ENCODE peak calls at places on chromosomes 13 and 19, in four cellular contexts. L is endothelial cell of umbilical vein, J is H1, Y is spleen. U is an unnamed sample.

GRCh38 chr19:5594521-5594950 is 26.8 kb upstream of the TINCR start:
- DNase-seq in L (no peak), Y (peak), J (no peak), U (no peak)

GRCh38 chr19:11481777-11482383 is 1.0 kb upstream of the ELAVL3 start:
- DNase-seq in J (peak), Y (peak), L (peak), U (peak)

GRCh38 chr13:30071890-30072817 is 221.7 kb upstream of the UBL3 start:
- DNase-seq in L (no peak), Y (no peak), J (no peak), U (no peak)

GRCh38 chr13:19185086-19185864 is 3.7 kb upstream of the TUBA3C start:
- DNase-seq in J (no peak), L (no peak), Y (peak), U (no peak)

GRCh38 chr13:63367522-63368198 is 1952.0 kb upstream of the PCDH20 start:
- DNase-seq in J (no peak), Y (no peak), L (no peak), U (no peak)

GRCh38 chr19:13051581-13052165 is 51.0 kb downstream of the LYL1 start:
- DNase-seq in L (peak), J (peak), Y (no peak), U (no peak)

GRCh38 chr13:21641629-21642028 is 29.2 kb upstream of the FGF9 start:
- DNase-seq in J (no peak), L (no peak), Y (no peak), U (no peak)

GRCh38 chr13:109389456-109389855 is 396.9 kb downstream of the IRS2 start:
- DNase-seq in J (no peak), L (no peak), Y (no peak), U (no peak)

GRCh38 chr19:11142528-11143171 is 12.9 kb downstream of the SPC24 start:
- DNase-seq in J (no peak), L (peak), Y (peak), U (no peak)

GRCh38 chr13:107104631-107105030 is 536.7 kb upstream of the ARGLU1 start:
- DNase-seq in L (no peak), Y (no peak), J (no peak), U (no peak)

GRCh38 chr19:29410974-29411615 is 114.7 kb upstream of the VSTM2B start:
- DNase-seq in Y (no peak), L (no peak), J (no peak), U (no peak)

GRCh38 chr19:13366529-13367143 is 139.6 kb downstream of the CACNA1A start:
- DNase-seq in J (peak), L (peak), Y (no peak), U (no peak)

GRCh38 chr13:32829269-32829668 is 187.0 kb upstream of the KL start:
- DNase-seq in J (no peak), Y (no peak), L (no peak), U (no peak)

GRCh38 chr13:60396783-60397692 is at the start of gene TDRD3:
- DNase-seq in J (peak), Y (peak), L (peak), U (peak)

GRCh38 chr13:52128714-52129700 is at the start of gene NEK5:
- DNase-seq in Y (peak), L (peak), J (peak), U (peak)

GRCh38 chr19:19321143-19321577 is 531 bp downstream of the MAU2 start:
- DNase-seq in L (peak), Y (no peak), J (peak), U (no peak)

GRCh38 chr13:71722206-71722605 is 144.8 kb downstream of the DACH1 start:
- DNase-seq in Y (no peak), J (no peak), L (no peak), U (no peak)

GRCh38 chr13:43089912-43090498 is 66.6 kb downstream of the DNAJC15 start:
- DNase-seq in Y (no peak), J (no peak), L (no peak), U (no peak)

GRCh38 chr19:5434970-5435641 is 20.1 kb upstream of the ZNRF4 start:
- DNase-seq in Y (no peak), L (no peak), J (no peak), U (no peak)

GRCh38 chr13:103539265-103539664 is 473.0 kb upstream of the SLC10A2 start:
- DNase-seq in L (no peak), Y (no peak), J (no peak), U (no peak)

GRCh38 chr19:13022859-13023636 is 27.8 kb downstream of the NFIX start:
- DNase-seq in J (no peak), L (peak), Y (no peak), U (no peak)

GRCh38 chr19:54115071-54116063 is at the start of the genes PRPF31 and TFPT:
- DNase-seq in J (peak), L (peak), Y (peak), U (peak)

GRCh38 chr19:14561832-14562351 is 10.0 kb downstream of the NDUFB7 start:
- DNase-seq in Y (no peak), J (no peak), L (no peak), U (no peak)

GRCh38 chr13:71866173-71867091 is 572 bp downstream of the DACH1 start:
- DNase-seq in Y (peak), J (peak), L (peak), U (peak)

GRCh38 chr19:7589822-7590221 is 5.8 kb upstream of the CAMSAP3 start:
- DNase-seq in J (no peak), Y (no peak), L (no peak), U (no peak)

GRCh38 chr19:9431475-9431874 is 3.9 kb downstream of the ZNF266 start:
- DNase-seq in J (peak), Y (no peak), L (no peak), U (no peak)

GRCh38 chr19:8240274-8241229 is 31.4 kb downstream of the CERS4 start:
- DNase-seq in J (peak), Y (peak), L (peak), U (peak)

GRCh38 chr13:108313382-108313781 is 43.9 kb downstream of the TNFSF13B start:
- DNase-seq in J (no peak), L (no peak), Y (no peak), U (no peak)

GRCh38 chr13:99277629-99278028 is 19.4 kb upstream of the GPR18 start:
- DNase-seq in Y (no peak), J (no peak), L (no peak), U (no peak)

GRCh38 chr19:55461259-55461973 is at the start of gene ISOC2:
- DNase-seq in J (peak), L (peak), Y (peak), U (peak)
- TF ChIP-seq POLR2A in J (no peak), L (no peak), Y (no peak), U (peak)

DNA sequence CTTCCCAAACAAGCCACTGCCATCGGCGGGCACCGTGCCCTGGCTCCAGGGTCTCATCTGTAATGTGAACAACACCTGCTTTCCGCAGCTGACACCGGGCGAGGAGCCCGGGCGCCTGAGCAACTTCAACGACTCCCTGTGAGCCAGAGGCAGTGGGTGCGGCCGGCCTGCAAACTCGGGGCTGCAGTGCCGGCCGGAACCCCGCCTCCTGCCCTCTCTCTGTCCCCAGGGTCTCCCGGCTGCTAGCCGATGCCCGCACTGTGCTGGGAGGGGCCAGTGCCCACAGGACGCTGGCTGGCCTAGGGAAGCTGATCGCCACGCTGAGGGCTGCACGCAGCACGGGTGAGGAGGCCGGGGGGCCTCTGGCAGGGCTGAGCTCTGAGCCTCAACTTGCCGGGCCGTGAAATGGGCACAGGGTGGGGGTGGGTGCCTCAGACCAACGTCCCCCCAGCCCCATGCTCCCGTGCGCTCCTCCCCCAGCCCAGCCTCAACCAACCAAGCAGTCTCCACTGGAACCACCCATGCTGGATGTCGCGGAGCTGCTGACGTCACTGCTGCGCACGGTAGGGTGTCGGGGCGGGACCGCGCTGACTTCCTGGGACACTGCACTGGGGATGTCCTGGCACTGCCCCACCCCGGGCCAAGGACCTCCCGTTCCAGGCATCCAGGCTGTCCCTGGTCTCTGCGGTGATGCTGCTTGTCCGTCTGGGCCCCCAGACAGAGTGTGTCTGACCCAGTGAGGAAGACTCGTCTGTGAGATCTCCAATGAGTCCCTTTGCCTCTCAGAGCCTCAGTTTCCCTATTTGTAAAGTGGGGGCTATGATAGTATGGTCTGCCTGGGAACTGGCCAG is 2.2 kb downstream of the ABCA7 start:
- DNase-seq in Y (peak), J (no peak), L (no peak), U (no peak)
- TF ChIP-seq POLR2AphosphoS5 in Y (no peak), J (no peak), L (no peak), U (no peak)

GRCh38 chr13:100674848-100675659 is 459 bp upstream of the TMTC4 start:
- DNase-seq in L (peak), J (peak), Y (peak), U (peak)
- TF ChIP-seq POLR2A in L (no peak), J (peak), Y (no peak), U (no peak)

GRCh38 chr19:24073807-24074206 is 13.2 kb upstream of the ZNF254 start:
- DNase-seq in L (no peak), Y (no peak), J (no peak), U (no peak)

GRCh38 chr19:24065865-24066604 is 21.0 kb upstream of the ZNF254 start:
- DNase-seq in L (no peak), Y (no peak), J (no peak), U (no peak)

GRCh38 chr19:24072720-24073119 is 14.3 kb upstream of the ZNF254 start:
- DNase-seq in L (no peak), Y (no peak), J (no peak), U (no peak)

GRCh38 chr19:24071078-24071477 is 15.9 kb upstream of the ZNF254 start:
- DNase-seq in Y (no peak), L (no peak), J (no peak), U (no peak)

GRCh38 chr19:24069907-24070657 is 16.9 kb upstream of the ZNF254 start:
- DNase-seq in J (no peak), Y (no peak), L (no peak), U (no peak)
- TF ChIP-seq POLR2AphosphoS5 in J (no peak), Y (no peak), L (no peak), U (no peak)

GRCh38 chr19:55520691-55521292 is 16.1 kb downstream of the SBK2 start:
- DNase-seq in Y (no peak), L (no peak), J (no peak), U (no peak)

GRCh38 chr19:55519461-55520311 is 17.2 kb downstream of the SBK2 start:
- DNase-seq in Y (no peak), L (no peak), J (no peak), U (no peak)

DNA sequence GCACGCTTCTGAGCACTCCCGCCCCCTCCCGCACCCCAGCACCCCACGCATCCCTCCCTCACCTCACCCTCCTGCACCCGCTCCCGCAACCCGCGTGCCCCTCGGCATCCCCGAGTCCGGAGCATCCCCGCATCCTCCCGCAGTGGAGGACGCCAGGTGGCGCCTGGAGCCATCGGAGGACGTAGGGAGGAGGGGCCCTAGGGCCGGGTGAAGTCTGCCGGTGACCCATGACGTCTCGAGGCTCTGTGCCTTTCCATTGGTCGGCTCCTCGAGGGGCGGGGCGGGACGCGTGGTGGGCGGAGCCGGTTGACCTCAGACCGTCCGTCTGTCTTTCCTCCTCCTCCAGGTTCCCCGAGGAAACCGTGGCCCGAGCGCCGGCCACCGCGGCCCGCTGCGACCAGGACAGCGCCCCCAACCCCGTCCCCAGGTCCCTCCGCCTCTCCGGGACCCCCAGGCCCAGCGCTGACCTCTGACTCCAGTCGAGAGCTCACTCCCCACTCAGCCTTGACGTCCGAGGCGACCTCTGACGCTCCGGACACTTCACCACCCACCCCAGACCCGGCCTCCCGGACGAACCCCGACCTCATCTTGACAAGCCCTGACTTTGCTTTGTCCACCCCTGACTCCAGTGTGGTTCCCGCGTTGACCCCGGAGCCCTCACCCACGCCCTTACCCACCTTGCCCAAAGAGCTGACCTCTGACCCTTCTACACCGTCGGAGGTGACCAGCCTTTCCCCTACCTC is 19.9 kb downstream of the SBK2 start:
- DNase-seq in L (peak), J (peak), Y (peak), U (peak)
- TF ChIP-seq POLR2A in L (peak), J (no peak), Y (no peak), U (no peak)

GRCh38 chr19:33871605-33872004 is 74.9 kb downstream of the KCTD15 start:
- DNase-seq in J (no peak), L (no peak), Y (no peak), U (no peak)

GRCh38 chr19:33865306-33865705 is 68.6 kb downstream of the KCTD15 start:
- DNase-seq in L (no peak), J (no peak), Y (peak), U (no peak)

GRCh38 chr19:33866696-33867095 is 70.0 kb downstream of the KCTD15 start:
- DNase-seq in Y (peak), J (no peak), L (no peak), U (no peak)

GRCh38 chr19:33868076-33868735 is 71.5 kb downstream of the KCTD15 start:
- DNase-seq in L (peak), J (no peak), Y (peak), U (no peak)

GRCh38 chr19:33868821-33869412 is 72.2 kb downstream of the KCTD15 start:
- DNase-seq in J (peak), Y (peak), L (peak), U (no peak)
- TF ChIP-seq POLR2AphosphoS5 in J (no peak), Y (no peak), L (no peak), U (no peak)

DNA sequence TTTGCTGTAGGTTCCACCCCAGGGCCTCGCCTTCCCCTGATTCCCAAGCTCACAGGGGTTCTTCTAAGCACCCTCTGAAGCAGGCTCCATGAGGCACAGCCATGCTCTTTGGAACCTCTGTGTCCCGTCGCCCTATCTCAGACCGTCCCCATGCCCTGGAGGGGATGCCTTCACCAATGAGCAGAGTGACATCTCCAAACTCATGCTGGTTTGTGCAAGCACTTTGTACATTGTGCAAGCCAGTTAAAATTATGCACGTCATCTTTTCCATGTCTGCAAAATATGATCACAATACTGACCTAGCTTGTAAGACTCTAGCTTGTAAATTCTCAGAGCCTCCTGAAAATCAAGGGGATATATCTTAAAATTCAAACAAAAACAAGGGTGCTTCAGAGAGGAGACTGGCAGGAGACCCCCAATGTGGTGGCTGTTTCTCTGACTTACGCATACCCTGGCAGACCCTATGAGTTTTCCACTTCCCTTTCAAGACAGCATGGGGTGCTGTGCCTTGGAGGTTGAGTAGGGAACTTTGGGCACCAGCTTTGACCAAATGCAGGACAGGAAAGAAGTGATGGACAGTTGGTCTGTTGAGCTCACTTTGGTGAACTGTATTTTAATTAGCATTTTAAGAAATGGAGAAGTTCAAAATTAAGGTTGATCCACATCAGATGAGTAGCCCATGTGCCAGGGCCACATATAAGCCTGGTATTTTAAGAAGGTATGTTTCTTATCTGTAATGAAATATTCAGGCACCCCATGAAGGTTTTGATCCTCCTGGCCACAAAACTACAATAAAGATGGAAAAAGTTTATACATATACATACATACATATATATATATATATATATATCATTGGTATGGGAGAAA is 46.2 kb upstream of the RAP2A start:
- DNase-seq in Y (no peak), J (no peak), L (no peak), U (no peak)
- TF ChIP-seq POLR2A in Y (no peak), J (no peak), L (no peak), U (no peak)

GRCh38 chr19:1856345-1856697 is 7.1 kb downstream of the KLF16 start:
- DNase-seq in Y (no peak), L (no peak), J (peak), U (no peak)

GRCh38 chr19:1857648-1858326 is 5.6 kb downstream of the KLF16 start:
- DNase-seq in L (no peak), J (no peak), Y (no peak), U (no peak)

GRCh38 chr19:1858412-1859081 is 4.8 kb downstream of the KLF16 start:
- DNase-seq in Y (no peak), J (no peak), L (no peak), U (no peak)

GRCh38 chr19:1855828-1856255 is 7.5 kb downstream of the KLF16 start:
- DNase-seq in Y (peak), J (no peak), L (no peak), U (no peak)

DNA sequence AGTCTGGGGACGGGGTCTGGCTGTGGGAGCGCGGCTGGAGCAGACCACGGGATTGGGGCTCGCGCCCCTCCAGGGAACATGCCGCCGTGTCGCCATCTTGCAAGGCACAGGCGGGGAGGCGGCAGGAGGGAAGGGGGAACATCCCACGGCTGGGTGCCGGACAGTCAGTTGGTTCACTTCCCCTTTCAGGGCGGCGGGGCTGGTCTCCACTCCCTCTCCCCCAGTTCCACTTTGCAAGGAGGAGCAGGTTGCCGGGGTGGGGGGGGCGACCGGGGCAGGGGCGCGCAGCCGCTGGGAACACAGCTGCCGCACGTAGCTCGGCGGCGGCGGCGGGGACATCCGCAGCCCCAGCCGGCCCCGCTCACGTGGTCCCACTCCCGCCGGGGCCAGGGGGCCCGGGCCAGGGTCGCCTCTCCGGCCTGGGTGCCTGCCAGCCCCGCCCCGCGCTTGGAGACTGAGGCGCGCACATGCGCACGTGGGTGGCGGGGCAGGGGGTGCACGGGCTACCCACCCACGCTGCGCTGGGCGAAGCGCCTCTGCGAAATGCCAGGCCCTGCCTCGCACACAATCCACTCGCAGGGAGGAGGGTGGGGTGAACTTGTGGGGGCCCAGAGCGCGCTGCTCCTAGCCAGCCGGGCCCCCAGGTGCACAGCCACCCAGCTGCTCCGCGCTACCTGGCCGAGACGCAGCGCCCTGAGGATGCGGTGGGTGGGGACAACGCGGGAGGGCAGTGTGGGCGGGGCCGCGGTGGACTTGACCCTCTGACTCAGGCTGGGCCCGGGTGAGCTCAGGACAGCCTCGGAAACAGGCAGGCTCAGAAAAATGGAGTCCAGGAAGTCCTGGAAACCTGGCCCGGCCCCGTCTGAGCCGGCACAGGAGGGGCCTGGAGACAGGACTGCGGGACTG is 6.4 kb downstream of the KLF16 start:
- DNase-seq in J (peak), L (peak), Y (peak), U (peak)
- TF ChIP-seq POLR2AphosphoS5 in J (no peak), L (no peak), Y (peak), U (no peak)

GRCh38 chr19:41883821-41884733 is 1.1 kb downstream of the ARHGEF1 start:
- DNase-seq in Y (peak), L (peak), J (peak), U (peak)
- TF ChIP-seq POLR2A in Y (peak), L (peak), J (no peak), U (peak)

U was measured in GM12891.